ENCODE peak calls at places on chromosomes 2 and 18, in five cellular contexts. U is Calu3, N is NCI-H1105, G is uterus, K is activated gamma-delta T cell treated with Interleukin-2 at 50 U/mL for 16 hours. O is an unnamed sample.

GRCh38 chr2:156580501-156580900 is 144.3 kb downstream of the GPD2 start:
- DNase-seq in U (no peak), N (no peak), G (no peak), K (no peak), O (no peak)

GRCh38 chr2:30686000-30686399 is 121.2 kb downstream of the CAPN13 start:
- DNase-seq in U (no peak), N (peak), G (no peak), K (no peak), O (peak)

GRCh38 chr2:73020657-73021370 is 50.7 kb downstream of the SFXN5 start:
- DNase-seq in U (no peak), N (no peak), G (no peak), K (no peak), O (peak)

GRCh38 chr18:31154186-31154585 is 8.5 kb downstream of the DSC1 start:
- DNase-seq in U (no peak), N (peak), G (no peak), K (no peak), O (no peak)

GRCh38 chr2:99403524-99403923 is 66.3 kb downstream of the EIF5B start:
- DNase-seq in U (no peak), N (no peak), G (no peak), K (no peak), O (peak)

GRCh38 chr2:201064797-201065329 is 6.6 kb downstream of the HYCC2 start:
- DNase-seq in U (no peak), N (no peak), G (no peak), K (no peak), O (no peak)

GRCh38 chr2:112085916-112086669 is 31.0 kb downstream of the TMEM87B start:
- DNase-seq in U (no peak), N (no peak), G (no peak), K (no peak), O (no peak)

GRCh38 chr2:168566974-168567650 is 111.0 kb downstream of the CERS6 start:
- DNase-seq in U (no peak), N (no peak), G (no peak), K (no peak), O (no peak)

GRCh38 chr2:55165567-55165966 is 66.5 kb downstream of the CLHC1 start:
- DNase-seq in U (peak), N (no peak), G (no peak), K (no peak), O (no peak)

GRCh38 chr18:9615973-9616559 is 1.7 kb upstream of the PPP4R1 start:
- DNase-seq in U (no peak), N (no peak), G (no peak), K (no peak), O (no peak)

GRCh38 chr18:71995895-71996443 is 548.2 kb downstream of the CBLN2 start:
- DNase-seq in U (no peak), N (no peak), G (no peak), K (no peak), O (no peak)

GRCh38 chr2:178237488-178238143 is 43.3 kb downstream of the OSBPL6 start:
- DNase-seq in U (no peak), N (no peak), G (no peak), K (no peak), O (no peak)

GRCh38 chr2:104658840-104659591 is 194.9 kb upstream of the POU3F3 start:
- DNase-seq in U (no peak), N (no peak), G (no peak), K (no peak), O (no peak)

GRCh38 chr2:31170071-31170698 is 31.9 kb upstream of the GALNT14 start:
- DNase-seq in U (peak), N (peak), G (peak), K (peak), O (peak)

GRCh38 chr2:151817929-151818328 is 10.3 kb downstream of the ARL5A start:
- DNase-seq in U (no peak), N (no peak), G (no peak), K (no peak), O (no peak)

GRCh38 chr2:8541636-8542035 is 140.2 kb upstream of the ID2 start:
- DNase-seq in U (no peak), N (no peak), G (peak), K (no peak), O (no peak)

GRCh38 chr18:26549103-26549485 is 741 bp upstream of the KCTD1 start:
- DNase-seq in U (peak), N (no peak), G (no peak), K (no peak), O (no peak)

O was measured in HepG2.